ENCODE peak calls at places on chromosomes 7 and 10, in nine cellular contexts. E is A549, C is anterior cingulate cortex, U is natural killer cell, G is ELR, Z is AG09309, F is T-helper 1 cell, S is left ventricle myocardium superior, P is AG09319. D is an unnamed sample.

GRCh38 chr10:28875535-28876208 is 198.4 kb downstream of the BAMBI start:
- DNase-seq in S (no peak), G (peak; percentile 52), Z (no peak), P (no peak), F (no peak), U (no peak), C (peak; percentile 21), E (no peak), D (no peak)

GRCh38 chr7:151081170-151082101 is 827 bp upstream of the FASTK start:
- DNase-seq in P (no peak), G (peak; percentile 66), F (no peak), Z (no peak), E (no peak), S (peak; percentile 66), C (no peak), U (no peak), D (no peak)

GRCh38 chr7:20787658-20788057 is 972 bp upstream of the SP8 start:
- DNase-seq in G (no peak), C (no peak), Z (no peak), E (no peak), S (no peak), U (no peak), P (no peak), F (no peak), D (no peak)

GRCh38 chr7:26857534-26858228 is 6.7 kb downstream of the SKAP2 start:
- DNase-seq in E (no peak), S (no peak), U (no peak), C (no peak), P (no peak), Z (no peak), F (no peak), G (peak; percentile 3), D (no peak)

GRCh38 chr7:151893405-151893923 is 16.5 kb upstream of the PRKAG2 start:
- DNase-seq in C (no peak), U (no peak), G (no peak), F (no peak), S (no peak), Z (no peak), E (no peak), P (no peak), D (no peak)

GRCh38 chr7:144110272-144110671 is 889 bp downstream of the OR2A2 start:
- DNase-seq in U (no peak), S (no peak), Z (no peak), E (no peak), G (no peak), C (no peak), F (no peak), P (no peak), D (no peak)

GRCh38 chr7:116505278-116505677 is 5.7 kb downstream of the CAV2 start:
- DNase-seq in Z (no peak), C (no peak), P (no peak), E (no peak), G (no peak), U (no peak), S (no peak), F (no peak), D (no peak)

GRCh38 chr7:32670105-32670504 is 174.8 kb downstream of the AVL9 start:
- DNase-seq in U (no peak), S (no peak), C (peak; percentile 1), F (no peak), E (peak; percentile 47), G (peak; percentile 79), P (no peak), Z (peak; percentile 18), D (peak; percentile 28)

GRCh38 chr10:130864951-130865350 is 446.6 kb downstream of the TCERG1L start:
- DNase-seq in G (no peak), P (no peak), F (no peak), C (no peak), Z (no peak), E (no peak), S (no peak), U (no peak), D (no peak)

GRCh38 chr10:7075110-7075509 is 335.7 kb downstream of the SFMBT2 start:
- DNase-seq in G (no peak), C (no peak), F (no peak), Z (no peak), S (no peak), U (no peak), P (no peak), E (no peak), D (no peak)

GRCh38 chr7:14430921-14431320 is 441.5 kb upstream of the ETV1 start:
- DNase-seq in E (no peak), S (no peak), Z (no peak), F (no peak), U (no peak), P (no peak), C (no peak), G (no peak), D (no peak)

GRCh38 chr7:33757563-33758165 is 147.7 kb upstream of the BMPER start:
- DNase-seq in P (no peak), U (no peak), G (peak; percentile 77), S (no peak), E (peak; percentile 16), C (peak; percentile 28), Z (no peak), F (no peak), D (no peak)

GRCh38 chr10:132743925-132744490 is 41.9 kb downstream of the NKX6-2 start:
- DNase-seq in E (no peak), C (no peak), Z (no peak), S (no peak), P (no peak), U (no peak), G (no peak), F (no peak), D (no peak)

GRCh38 chr10:34922138-34922537 is 107.0 kb upstream of the PARD3 start:
- DNase-seq in E (no peak), P (no peak), F (no peak), G (peak; percentile 30), S (no peak), C (no peak), U (no peak), Z (no peak), D (no peak)

GRCh38 chr7:98562336-98563182 is 54.5 kb upstream of the NPTX2 start:
- DNase-seq in C (no peak), S (no peak), U (no peak), G (peak; percentile 19), P (no peak), F (no peak), E (no peak), Z (no peak), D (no peak)

GRCh38 chr10:49327036-49327813 is 28.3 kb downstream of the C10orf71 start:
- DNase-seq in Z (no peak), S (no peak), U (no peak), P (no peak), F (no peak), E (no peak), C (no peak), G (no peak), D (no peak)

GRCh38 chr10:93435621-93436385 is 46.3 kb downstream of the MYOF start:
- DNase-seq in E (no peak), P (no peak), U (no peak), C (no peak), Z (no peak), F (no peak), S (no peak), G (peak; percentile 65), D (peak; percentile 89)

GRCh38 chr10:70778267-70778924 is 6.8 kb downstream of the TBATA start:
- DNase-seq in S (no peak), Z (no peak), G (no peak), U (no peak), F (no peak), C (no peak), P (no peak), E (no peak), D (no peak)

GRCh38 chr7:155309021-155309338 is 11.3 kb downstream of the INSIG1 start:
- DNase-seq in S (no peak), U (no peak), P (no peak), Z (no peak), G (no peak), E (no peak), F (no peak), C (no peak), D (no peak)